ENCODE peak calls at places on chromosome 5, in four cellular contexts. B is endothelial cell of umbilical vein, Z is HS-5, L is epithelial cell of esophagus. S is an unnamed sample.

GRCh38 chr5:161051920-161052500 is 200.0 kb upstream of the ATP10B start:
- DNase-seq in B (no peak), Z (no peak), L (peak), S (peak)

GRCh38 chr5:134511796-134512660 is 13.4 kb upstream of the JADE2 start:
- DNase-seq in B (no peak), Z (no peak), L (peak), S (peak)

GRCh38 chr5:125560476-125561225 is 814.2 kb upstream of the ZNF608 start:
- DNase-seq in B (peak), Z (no peak), L (peak), S (no peak)

GRCh38 chr5:142697846-142698245 is 12.0 kb upstream of the FGF1 start:
- DNase-seq in B (no peak), Z (no peak), L (no peak), S (no peak)

GRCh38 chr5:34008721-34009120 is 871 bp upstream of the AMACR start:
- DNase-seq in B (no peak), Z (no peak), L (no peak), S (no peak)

GRCh38 chr5:93249651-93250289 is 331.2 kb downstream of the NR2F1-AS1 start:
- DNase-seq in B (peak), Z (no peak), L (peak), S (peak)

GRCh38 chr5:121296357-121296756 is 555.3 kb upstream of the FTMT start:
- DNase-seq in B (no peak), Z (no peak), L (no peak), S (no peak)

GRCh38 chr5:151030377-151030776 is 10.0 kb downstream of the GPX3 start:
- DNase-seq in B (no peak), Z (no peak), L (no peak), S (no peak)

GRCh38 chr5:126681970-126682369 is 81.2 kb downstream of the PHAX start:
- DNase-seq in B (no peak), Z (no peak), L (no peak), S (no peak)

GRCh38 chr5:90560771-90561170 is 2.2 kb downstream of the ADGRV1 start:
- DNase-seq in B (no peak), Z (no peak), L (peak), S (no peak)

GRCh38 chr5:66171349-66172344 is 27.5 kb downstream of the SREK1 start:
- DNase-seq in B (peak), Z (no peak), L (peak), S (peak)